ENCODE peak calls at places on chromosomes 3 and 15, in seven cellular contexts. Q, D, W, P, F, L and N are unnamed samples.

GRCh38 chr15:25849431-25849921 is 13.7 kb downstream of the ATP10A start:
- DNase-seq in Q (no peak), D (no peak), W (no peak), P (peak), F (peak), L (no peak), N (peak)

GRCh38 chr3:33277193-33277882 is at the start of gene FBXL2:
- DNase-seq in Q (peak), D (peak), W (peak), P (peak), F (no peak), L (no peak), N (peak)

GRCh38 chr15:59657635-59658125 is 365 bp upstream of the GTF2A2 start:
- DNase-seq in Q (no peak), D (no peak), W (no peak), P (no peak), F (no peak), L (no peak), N (no peak)

GRCh38 chr3:26962419-26963355 is 340.1 kb downstream of the LRRC3B start:
- DNase-seq in Q (no peak), D (no peak), W (no peak), P (no peak), F (no peak), L (no peak), N (no peak)

GRCh38 chr3:17585561-17586325 is 156.7 kb downstream of the TBC1D5 start:
- DNase-seq in Q (no peak), D (no peak), W (no peak), P (no peak), F (no peak), L (no peak), N (no peak)

GRCh38 chr3:156817931-156818765 is 8.0 kb upstream of the LEKR1 start:
- DNase-seq in Q (no peak), D (no peak), W (no peak), P (no peak), F (no peak), L (no peak), N (no peak)

GRCh38 chr3:183984749-183985729 is 32.6 kb downstream of the ABCC5 start:
- DNase-seq in Q (no peak), D (no peak), W (no peak), P (no peak), F (no peak), L (no peak), N (no peak)

GRCh38 chr3:134308350-134308891 is 57.8 kb upstream of the RYK start:
- DNase-seq in Q (peak), D (peak), W (peak), P (peak), F (no peak), L (no peak), N (peak)

GRCh38 chr3:73729969-73730440 is 105.3 kb upstream of the PDZRN3 start:
- DNase-seq in Q (no peak), D (no peak), W (no peak), P (no peak), F (no peak), L (no peak), N (peak)

GRCh38 chr3:24688446-24689148 is 193.9 kb upstream of the THRB start:
- DNase-seq in Q (no peak), D (no peak), W (no peak), P (peak), F (no peak), L (no peak), N (no peak)

GRCh38 chr3:196339493-196340254 is 1.5 kb upstream of the TM4SF19 start:
- DNase-seq in Q (no peak), D (no peak), W (no peak), P (peak), F (no peak), L (no peak), N (peak)

GRCh38 chr3:155701882-155702465 is 42.9 kb downstream of the PLCH1 start:
- DNase-seq in Q (no peak), D (no peak), W (peak), P (peak), F (peak), L (peak), N (peak)

GRCh38 chr3:186459108-186459467 is 85.1 kb downstream of the CRYGS start:
- DNase-seq in Q (no peak), D (no peak), W (no peak), P (no peak), F (no peak), L (no peak), N (no peak)

GRCh38 chr3:157347577-157348303 is 88.9 kb upstream of the PTX3 start:
- DNase-seq in Q (no peak), D (no peak), W (no peak), P (no peak), F (no peak), L (no peak), N (no peak)

GRCh38 chr3:136787226-136787793 is 31.6 kb upstream of the SLC35G2 start:
- DNase-seq in Q (no peak), D (peak), W (no peak), P (peak), F (no peak), L (no peak), N (no peak)

GRCh38 chr3:183224581-183224980 is 28.5 kb upstream of the B3GNT5 start:
- DNase-seq in Q (no peak), D (no peak), W (no peak), P (no peak), F (no peak), L (no peak), N (no peak)

GRCh38 chr3:31247850-31248618 is 284.7 kb upstream of the STT3B start:
- DNase-seq in Q (no peak), D (no peak), W (no peak), P (no peak), F (no peak), L (no peak), N (no peak)

GRCh38 chr3:23806322-23807160 is 786 bp downstream of the UBE2E1 start:
- DNase-seq in Q (peak), D (peak), W (peak), P (no peak), F (no peak), L (no peak), N (no peak)

GRCh38 chr15:65054333-65055200 is 9.4 kb downstream of the SLC51B start:
- DNase-seq in Q (peak), D (peak), W (peak), P (peak), F (peak), L (no peak), N (peak)

GRCh38 chr3:30268288-30268687 is 338.1 kb upstream of the TGFBR2 start:
- DNase-seq in Q (no peak), D (no peak), W (no peak), P (no peak), F (no peak), L (no peak), N (no peak)

GRCh38 chr3:41198526-41198925 is 779 bp upstream of the CTNNB1 start:
- DNase-seq in Q (peak), D (peak), W (no peak), P (no peak), F (no peak), L (no peak), N (peak)

GRCh38 chr3:157152930-157153329 is 7.0 kb downstream of the CCNL1 start:
- DNase-seq in Q (no peak), D (no peak), W (no peak), P (no peak), F (no peak), L (no peak), N (no peak)

GRCh38 chr15:36680751-36681150 is 101.3 kb downstream of the CDIN1 start:
- DNase-seq in Q (no peak), D (no peak), W (no peak), P (no peak), F (no peak), L (no peak), N (no peak)

GRCh38 chr15:96047255-96047931 is 283.1 kb upstream of the NR2F2 start:
- DNase-seq in Q (no peak), D (no peak), W (no peak), P (peak), F (peak), L (no peak), N (peak)

GRCh38 chr3:140972833-140973232 is 31.2 kb downstream of the SLC25A36 start:
- DNase-seq in Q (no peak), D (no peak), W (no peak), P (no peak), F (no peak), L (no peak), N (peak)

GRCh38 chr15:77178421-77178820 is 107.5 kb upstream of the TSPAN3 start:
- DNase-seq in Q (no peak), D (no peak), W (no peak), P (no peak), F (no peak), L (no peak), N (no peak)

GRCh38 chr3:102936511-102936910 is 501.7 kb downstream of the ZPLD1 start:
- DNase-seq in Q (no peak), D (no peak), W (no peak), P (no peak), F (no peak), L (no peak), N (no peak)

GRCh38 chr3:170499562-170500156 is 81.0 kb downstream of the CLDN11 start:
- DNase-seq in Q (no peak), D (no peak), W (peak), P (peak), F (peak), L (no peak), N (peak)

GRCh38 chr3:119294889-119295769 is 946 bp downstream of the ARHGAP31 start:
- DNase-seq in Q (no peak), D (peak), W (peak), P (peak), F (no peak), L (no peak), N (peak)

GRCh38 chr15:90233701-90234518 is at the start of the genes CIB1 and GDPGP1:
- DNase-seq in Q (peak), D (peak), W (peak), P (peak), F (peak), L (no peak), N (peak)

GRCh38 chr15:90231028-90232017 is 2.4 kb downstream of the CIB1 start:
- DNase-seq in Q (no peak), D (peak), W (no peak), P (no peak), F (no peak), L (no peak), N (no peak)

GRCh38 chr15:90232941-90233700 is 620 bp downstream of the CIB1 start:
- DNase-seq in Q (no peak), D (peak), W (peak), P (peak), F (no peak), L (peak), N (peak)

GRCh38 chr15:90230610-90231009 is 3.1 kb downstream of the CIB1 start:
- DNase-seq in Q (no peak), D (no peak), W (no peak), P (no peak), F (no peak), L (no peak), N (no peak)

GRCh38 chr15:90232196-90232595 is 1.5 kb downstream of the CIB1 start:
- DNase-seq in Q (no peak), D (no peak), W (no peak), P (no peak), F (no peak), L (no peak), N (no peak)
- H3K4me3 ChIP-seq in Q (no peak), D (no peak), W (peak), P (peak), F (peak), L (peak), N (peak)

DNA sequence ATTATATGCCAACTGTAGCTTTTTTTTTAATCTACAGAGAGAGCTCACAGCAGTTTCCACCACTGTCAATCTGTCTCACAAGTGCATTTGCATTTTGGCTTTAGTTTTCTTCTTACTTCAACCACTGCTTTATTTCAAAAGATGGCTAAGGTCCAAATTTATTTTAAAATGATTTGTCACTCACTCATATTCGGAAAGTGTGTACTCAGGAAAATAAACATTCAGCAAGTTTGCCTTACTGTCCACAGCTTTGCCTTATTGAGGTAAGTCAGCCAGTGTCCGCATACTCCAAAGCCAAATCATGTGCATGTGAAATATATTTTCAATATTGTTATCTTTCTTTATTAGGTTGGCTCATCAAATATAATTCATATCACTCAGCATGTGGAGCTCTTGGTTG is 240.7 kb upstream of the ARHGEF26 start:
- DNase-seq in Q (no peak), D (no peak), W (no peak), P (no peak), F (no peak), L (no peak), N (no peak)
- H3K4me3 ChIP-seq in Q (no peak), D (no peak), W (no peak), P (no peak), F (no peak), L (no peak), N (no peak)

DNA sequence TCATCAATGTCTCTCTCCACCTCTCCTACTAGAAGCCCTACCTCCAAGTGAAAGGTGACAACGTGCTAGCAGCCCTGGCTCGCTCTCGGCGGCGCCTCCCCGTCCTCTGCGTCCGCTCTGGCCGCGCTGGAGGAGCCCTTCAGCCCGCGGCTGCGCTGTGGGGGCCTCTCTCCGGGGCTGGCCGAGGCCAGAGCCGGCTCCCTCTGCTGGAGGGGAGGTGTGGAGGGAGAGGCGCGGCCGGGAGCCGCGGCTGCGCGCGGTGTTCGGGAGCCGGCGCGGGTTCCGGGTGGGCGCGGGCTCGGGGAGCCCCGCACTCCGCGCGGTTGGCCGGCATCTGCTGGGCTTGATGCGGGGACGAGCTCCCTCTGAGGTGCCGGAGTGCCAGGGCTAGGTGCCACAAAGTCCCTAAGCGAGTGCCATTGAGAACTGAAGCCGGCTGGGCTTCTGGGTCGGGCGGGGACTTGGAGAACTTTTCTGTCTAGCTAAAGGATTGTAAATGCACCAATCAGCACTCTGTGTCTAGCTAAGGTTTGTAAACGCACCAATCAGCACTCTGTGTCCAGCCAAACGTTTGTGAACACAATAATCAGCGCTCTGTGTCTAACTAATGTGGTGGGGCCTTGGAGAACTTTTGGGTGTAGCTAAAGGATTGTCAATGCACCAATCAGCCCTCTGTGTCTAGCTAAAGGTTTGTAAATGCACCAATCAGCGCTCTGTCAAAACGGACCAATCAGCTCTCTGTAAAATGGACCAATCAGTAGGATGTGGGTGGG is 84.8 kb upstream of the ARRDC4 start:
- DNase-seq in Q (no peak), D (no peak), W (no peak), P (no peak), F (no peak), L (no peak), N (no peak)
- H3K4me3 ChIP-seq in Q (no peak), D (no peak), W (peak), P (peak), F (no peak), L (peak), N (no peak)

GRCh38 chr15:84079885-84080777 is 155.4 kb upstream of the GOLGA6L4 start:
- DNase-seq in Q (peak), D (peak), W (no peak), P (no peak), F (no peak), L (no peak), N (peak)
- H3K4me3 ChIP-seq in Q (peak), D (peak), W (peak), P (peak), F (peak), L (peak), N (peak)

GRCh38 chr3:127598841-127599570 is 795 bp downstream of the MCM2 start:
- DNase-seq in Q (no peak), D (no peak), W (no peak), P (no peak), F (no peak), L (no peak), N (no peak)

GRCh38 chr3:127597020-127597771 is 1.0 kb upstream of the MCM2 start:
- DNase-seq in Q (no peak), D (no peak), W (no peak), P (no peak), F (no peak), L (no peak), N (no peak)

GRCh38 chr3:127604035-127604434 is 5.8 kb downstream of the MCM2 start:
- DNase-seq in Q (no peak), D (no peak), W (no peak), P (no peak), F (no peak), L (no peak), N (no peak)

GRCh38 chr3:127604546-127605165 is 6.4 kb downstream of the MCM2 start:
- DNase-seq in Q (no peak), D (no peak), W (no peak), P (no peak), F (no peak), L (no peak), N (no peak)

GRCh38 chr3:127600749-127601456 is 2.7 kb downstream of the MCM2 start:
- DNase-seq in Q (no peak), D (no peak), W (no peak), P (no peak), F (no peak), L (no peak), N (no peak)
- H3K4me3 ChIP-seq in Q (no peak), D (no peak), W (no peak), P (no peak), F (peak), L (no peak), N (no peak)

GRCh38 chr3:13021934-13022265 is 51.3 kb downstream of the IQSEC1 start:
- DNase-seq in Q (no peak), D (peak), W (no peak), P (no peak), F (no peak), L (no peak), N (no peak)
- H3K4me3 ChIP-seq in Q (no peak), D (no peak), W (no peak), P (no peak), F (no peak), L (no peak), N (no peak)